ENCODE peak calls at places on chromosome 3, in four cellular contexts. One of them, this sample, is unnamed.

GRCh38 chr3:114584734-114585371 is 291.0 kb downstream of the TIGIT start:
- DNase-seq in astrocyte: no peak
- DNase-seq in H1: no peak
- DNase-seq in neuronal stem cell: no peak
- DNase-seq in this sample: no peak

GRCh38 chr3:47260605-47261004 is 22.0 kb downstream of the KIF9 start:
- DNase-seq in neuronal stem cell: no peak
- DNase-seq in astrocyte: no peak
- DNase-seq in H1: no peak
- DNase-seq in this sample: no peak

GRCh38 chr3:183274609-183275008 is 21.6 kb downstream of the B3GNT5 start:
- DNase-seq in astrocyte: peak
- DNase-seq in H1: no peak
- DNase-seq in neuronal stem cell: no peak
- DNase-seq in this sample: no peak

GRCh38 chr3:30655187-30655812 is 48.9 kb downstream of the TGFBR2 start:
- DNase-seq in neuronal stem cell: no peak
- DNase-seq in H1: no peak
- DNase-seq in astrocyte: peak
- DNase-seq in this sample: no peak

GRCh38 chr3:38226273-38226672 is 39.3 kb upstream of the SLC22A13 start:
- DNase-seq in neuronal stem cell: no peak
- DNase-seq in H1: no peak
- DNase-seq in astrocyte: peak
- DNase-seq in this sample: no peak

GRCh38 chr3:55720614-55721013 is 233.5 kb upstream of the WNT5A start:
- DNase-seq in astrocyte: peak
- DNase-seq in neuronal stem cell: no peak
- DNase-seq in H1: no peak
- DNase-seq in this sample: no peak

GRCh38 chr3:173473237-173473636 is 75.7 kb downstream of the NLGN1 start:
- DNase-seq in neuronal stem cell: no peak
- DNase-seq in astrocyte: no peak
- DNase-seq in H1: no peak
- DNase-seq in this sample: no peak

GRCh38 chr3:30308131-30308530 is 298.3 kb upstream of the TGFBR2 start:
- DNase-seq in astrocyte: no peak
- DNase-seq in neuronal stem cell: no peak
- DNase-seq in H1: no peak
- DNase-seq in this sample: no peak

GRCh38 chr3:142857056-142857455 is 31.8 kb downstream of the PCOLCE2 start:
- DNase-seq in neuronal stem cell: no peak
- DNase-seq in H1: no peak
- DNase-seq in astrocyte: no peak
- DNase-seq in this sample: peak

GRCh38 chr3:9761919-9762318 is 7.8 kb downstream of the CAMK1 start:
- DNase-seq in astrocyte: no peak
- DNase-seq in H1: no peak
- DNase-seq in neuronal stem cell: no peak
- DNase-seq in this sample: no peak

GRCh38 chr3:193780371-193780770 is 187.4 kb downstream of the OPA1 start:
- DNase-seq in neuronal stem cell: no peak
- DNase-seq in astrocyte: no peak
- DNase-seq in H1: peak
- DNase-seq in this sample: no peak

GRCh38 chr3:110815008-110815583 is 256.5 kb upstream of the NECTIN3 start:
- DNase-seq in H1: no peak
- DNase-seq in neuronal stem cell: no peak
- DNase-seq in astrocyte: peak
- DNase-seq in this sample: no peak

GRCh38 chr3:113124256-113124830 is 87.0 kb upstream of the BOC start:
- DNase-seq in H1: no peak
- DNase-seq in neuronal stem cell: peak
- DNase-seq in astrocyte: no peak
- DNase-seq in this sample: no peak

GRCh38 chr3:138082085-138082991 is 33.1 kb downstream of the DZIP1L start:
- DNase-seq in neuronal stem cell: no peak
- DNase-seq in astrocyte: peak
- DNase-seq in H1: no peak
- DNase-seq in this sample: peak

GRCh38 chr3:187994221-187995085 is 159.5 kb upstream of the LPP start:
- DNase-seq in H1: no peak
- DNase-seq in neuronal stem cell: no peak
- DNase-seq in astrocyte: peak
- DNase-seq in this sample: no peak

GRCh38 chr3:129558772-129559564 is 16.0 kb downstream of the H1-8 start:
- DNase-seq in neuronal stem cell: no peak
- DNase-seq in H1: no peak
- DNase-seq in astrocyte: peak
- DNase-seq in this sample: peak

GRCh38 chr3:101970915-101971314 is 121.6 kb downstream of the NFKBIZ start:
- DNase-seq in H1: no peak
- DNase-seq in neuronal stem cell: no peak
- DNase-seq in astrocyte: no peak
- DNase-seq in this sample: no peak

GRCh38 chr3:25367025-25367424 is 61.0 kb upstream of the RARB start:
- DNase-seq in astrocyte: no peak
- DNase-seq in neuronal stem cell: no peak
- DNase-seq in H1: no peak
- DNase-seq in this sample: no peak

GRCh38 chr3:129375099-129375498 is 53.3 kb downstream of the EFCAB12 start:
- DNase-seq in astrocyte: no peak
- DNase-seq in H1: no peak
- DNase-seq in neuronal stem cell: no peak
- DNase-seq in this sample: no peak

GRCh38 chr3:42823351-42823750 is 14.1 kb downstream of the ACKR2 start:
- DNase-seq in neuronal stem cell: no peak
- DNase-seq in astrocyte: no peak
- DNase-seq in H1: no peak
- DNase-seq in this sample: no peak

GRCh38 chr3:54968546-54969172 is 40.8 kb upstream of the LRTM1 start:
- DNase-seq in astrocyte: peak
- DNase-seq in H1: no peak
- DNase-seq in neuronal stem cell: no peak
- DNase-seq in this sample: no peak

GRCh38 chr3:52204337-52205073 is 6.5 kb downstream of the ALAS1 start:
- DNase-seq in neuronal stem cell: no peak
- DNase-seq in H1: no peak
- DNase-seq in astrocyte: no peak
- DNase-seq in this sample: peak

GRCh38 chr3:169945313-169945712 is 21.3 kb upstream of the SEC62 start:
- DNase-seq in astrocyte: no peak
- DNase-seq in neuronal stem cell: no peak
- DNase-seq in H1: no peak
- DNase-seq in this sample: no peak

GRCh38 chr3:86969500-86970189 is 21.3 kb downstream of the VGLL3 start:
- DNase-seq in neuronal stem cell: no peak
- DNase-seq in astrocyte: no peak
- DNase-seq in H1: peak
- DNase-seq in this sample: peak

GRCh38 chr3:55160241-55160877 is 232.5 kb upstream of the LRTM1 start:
- DNase-seq in neuronal stem cell: no peak
- DNase-seq in astrocyte: peak
- DNase-seq in H1: no peak
- DNase-seq in this sample: no peak

GRCh38 chr3:129305592-129306091 is 27.0 kb downstream of the HMCES start:
- DNase-seq in neuronal stem cell: peak
- DNase-seq in astrocyte: peak
- DNase-seq in H1: peak
- DNase-seq in this sample: no peak

GRCh38 chr3:122774564-122774963 is 19.1 kb downstream of the HSPBAP1 start:
- DNase-seq in neuronal stem cell: no peak
- DNase-seq in astrocyte: peak
- DNase-seq in H1: no peak
- DNase-seq in this sample: no peak

GRCh38 chr3:153372326-153372725 is 210.3 kb downstream of the RAP2B start:
- DNase-seq in astrocyte: peak
- DNase-seq in neuronal stem cell: no peak
- DNase-seq in H1: no peak
- DNase-seq in this sample: no peak

GRCh38 chr3:13426591-13426990 is 6.5 kb upstream of the NUP210 start:
- DNase-seq in astrocyte: no peak
- DNase-seq in H1: no peak
- DNase-seq in neuronal stem cell: no peak
- DNase-seq in this sample: no peak

GRCh38 chr3:13429631-13430291 is 9.6 kb upstream of the NUP210 start:
- DNase-seq in astrocyte: no peak
- DNase-seq in H1: no peak
- DNase-seq in neuronal stem cell: no peak
- DNase-seq in this sample: no peak

GRCh38 chr3:13425692-13426091 is 5.6 kb upstream of the NUP210 start:
- DNase-seq in H1: no peak
- DNase-seq in neuronal stem cell: no peak
- DNase-seq in astrocyte: no peak
- DNase-seq in this sample: no peak

GRCh38 chr3:13424865-13425605 is 4.9 kb upstream of the NUP210 start:
- DNase-seq in H1: no peak
- DNase-seq in astrocyte: no peak
- DNase-seq in neuronal stem cell: no peak
- DNase-seq in this sample: no peak

DNA sequence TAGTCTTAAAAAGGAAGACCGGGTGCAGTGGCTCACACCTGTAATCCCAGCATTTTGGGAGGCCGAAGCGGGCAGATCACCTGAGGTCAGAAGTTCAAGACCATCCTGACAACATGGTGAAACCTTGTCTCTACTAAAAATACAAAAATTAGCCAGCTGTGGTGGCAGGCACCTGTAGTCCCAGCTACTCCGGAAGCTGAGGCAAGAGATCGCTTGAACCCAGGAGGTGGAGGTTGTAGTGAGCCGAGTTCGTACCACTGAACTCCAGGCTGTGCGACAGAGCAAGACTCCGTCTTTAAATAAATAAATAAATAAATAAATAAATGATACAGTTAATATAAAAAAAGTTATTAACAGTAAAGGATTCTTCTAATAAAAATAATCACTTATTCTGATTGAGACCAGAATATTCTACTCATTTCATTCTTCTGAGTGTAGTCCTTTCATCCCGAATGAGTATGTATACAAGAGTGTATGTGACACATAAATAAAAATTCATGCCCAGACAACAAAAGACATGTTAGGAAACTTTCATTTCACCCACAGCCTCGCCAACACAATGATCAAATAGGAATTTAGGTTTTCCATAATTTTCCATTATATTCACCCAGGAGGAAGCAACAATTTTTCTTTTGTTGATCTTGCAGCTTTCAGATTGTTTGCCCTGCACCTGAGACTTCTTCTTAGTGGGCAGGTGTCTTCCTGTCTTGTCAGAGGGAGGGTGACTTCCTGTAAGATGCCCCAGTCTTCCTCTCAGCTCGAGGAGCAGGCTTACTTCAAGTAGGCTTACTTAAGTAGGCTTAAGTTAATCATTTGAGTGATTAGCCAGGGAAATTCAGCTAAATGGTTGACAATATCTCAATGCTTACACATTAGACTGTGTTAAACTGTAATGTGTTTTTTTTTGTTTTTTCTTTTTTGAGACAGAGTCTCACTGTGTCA is 7.8 kb upstream of the NUP210 start:
- DNase-seq in H1: no peak
- DNase-seq in neuronal stem cell: no peak
- DNase-seq in astrocyte: no peak
- DNase-seq in this sample: no peak
- H3K4me2 ChIP-seq in H1: no peak
- H3K4me2 ChIP-seq in neuronal stem cell: no peak
- H3K4me2 ChIP-seq in astrocyte: no peak
- H3K4me2 ChIP-seq in this sample: no peak

GRCh38 chr3:13323822-13324221 is 96.3 kb downstream of the NUP210 start:
- DNase-seq in astrocyte: no peak
- DNase-seq in neuronal stem cell: no peak
- DNase-seq in H1: no peak
- DNase-seq in this sample: no peak

GRCh38 chr3:13325092-13325491 is 95.0 kb downstream of the NUP210 start:
- DNase-seq in neuronal stem cell: no peak
- DNase-seq in H1: no peak
- DNase-seq in astrocyte: no peak
- DNase-seq in this sample: no peak

GRCh38 chr3:13329746-13330145 is 90.4 kb downstream of the NUP210 start:
- DNase-seq in neuronal stem cell: no peak
- DNase-seq in astrocyte: no peak
- DNase-seq in H1: no peak
- DNase-seq in this sample: no peak

DNA sequence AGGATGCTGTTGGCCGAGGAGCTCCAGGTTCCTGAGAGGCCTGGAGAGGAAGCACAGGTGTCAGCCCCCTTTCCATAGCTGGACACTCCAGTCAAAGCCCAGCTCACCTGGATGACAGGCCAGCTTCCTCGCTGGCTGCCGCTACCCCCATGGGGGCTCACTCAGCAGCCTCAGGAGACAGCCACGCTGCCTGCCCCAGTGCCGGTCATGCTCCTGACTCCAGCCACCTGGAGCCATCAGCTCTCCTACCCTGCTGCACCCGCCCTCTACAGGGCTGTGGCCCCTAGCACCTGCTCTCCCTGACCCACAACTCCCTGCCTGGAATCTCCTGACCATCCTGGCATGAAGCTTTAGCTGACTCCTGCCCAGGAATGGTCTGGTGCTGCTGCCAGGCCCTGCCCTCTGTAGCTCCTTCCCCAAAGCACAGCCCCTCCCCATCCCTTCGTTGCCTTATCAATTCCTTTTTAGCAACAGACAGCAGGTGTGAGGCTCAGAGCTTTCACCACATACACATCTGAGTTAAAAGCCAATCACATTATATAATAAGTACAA is 94.2 kb downstream of the NUP210 start:
- DNase-seq in neuronal stem cell: no peak
- DNase-seq in astrocyte: no peak
- DNase-seq in H1: no peak
- DNase-seq in this sample: no peak
- H3K4me2 ChIP-seq in neuronal stem cell: no peak
- H3K4me2 ChIP-seq in astrocyte: no peak
- H3K4me2 ChIP-seq in H1: no peak
- H3K4me2 ChIP-seq in this sample: no peak

GRCh38 chr3:150084128-150084527 is 113.4 kb upstream of the PFN2 start:
- DNase-seq in H1: no peak
- DNase-seq in neuronal stem cell: no peak
- DNase-seq in astrocyte: no peak
- DNase-seq in this sample: no peak
- H3K4me2 ChIP-seq in H1: no peak
- H3K4me2 ChIP-seq in neuronal stem cell: no peak
- H3K4me2 ChIP-seq in astrocyte: no peak
- H3K4me2 ChIP-seq in this sample: no peak

DNA sequence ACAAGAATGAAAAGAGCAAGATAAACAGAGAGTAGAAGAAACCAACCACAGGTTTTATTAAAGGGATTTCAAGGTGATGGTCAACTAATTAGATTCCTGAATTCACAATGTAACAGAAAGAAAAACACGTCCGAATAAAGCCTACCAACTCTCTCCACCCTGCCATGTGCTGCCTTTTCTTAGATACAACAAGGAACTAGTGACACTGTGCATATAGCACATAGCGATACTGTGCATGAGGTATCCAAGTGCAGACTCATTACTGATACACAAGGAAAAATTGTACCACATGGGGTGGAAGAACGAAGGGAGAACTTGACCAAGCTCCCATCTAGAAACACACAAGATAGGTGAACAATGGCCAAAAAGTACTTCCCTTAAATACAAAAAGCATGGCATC is 154.6 kb downstream of the MAGI1 start:
- DNase-seq in H1: no peak
- DNase-seq in astrocyte: peak
- DNase-seq in neuronal stem cell: no peak
- DNase-seq in this sample: no peak
- H3K4me2 ChIP-seq in H1: no peak
- H3K4me2 ChIP-seq in astrocyte: peak
- H3K4me2 ChIP-seq in neuronal stem cell: no peak
- H3K4me2 ChIP-seq in this sample: peak

GRCh38 chr3:14379842-14380241 is 22.6 kb upstream of the SLC6A6 start:
- DNase-seq in astrocyte: no peak
- DNase-seq in neuronal stem cell: no peak
- DNase-seq in H1: no peak
- DNase-seq in this sample: no peak
- H3K4me2 ChIP-seq in astrocyte: no peak
- H3K4me2 ChIP-seq in neuronal stem cell: no peak
- H3K4me2 ChIP-seq in H1: no peak
- H3K4me2 ChIP-seq in this sample: no peak

This sample was measured in HepG2.